ENCODE peak calls at places on chromosomes 16 and 17, in six cellular contexts. O is tibial artery, N is hepatocyte, B is IMR-90, P is mucosa of descending colon, U is heart left ventricle. E is an unnamed sample.

GRCh38 chr16:84055366-84055765 is 12.8 kb upstream of the SLC38A8 start:
- DNase-seq in O (no peak), N (no peak), B (no peak), P (no peak), U (no peak), E (peak; percentile 61)

GRCh38 chr16:74601131-74601871 is 5.6 kb downstream of the GLG1 start:
- DNase-seq in O (peak; percentile 3), N (no peak), B (no peak), P (peak; percentile 61), U (no peak), E (no peak)

GRCh38 chr17:34579979-34580684 is 750 bp downstream of the TMEM132E start:
- DNase-seq in O (no peak), N (peak; percentile 37), B (no peak), P (no peak), U (peak; percentile 67), E (peak; percentile 23)

GRCh38 chr16:28910046-28911031 is 14.7 kb downstream of the RABEP2 start:
- DNase-seq in O (no peak), N (no peak), B (peak; percentile 6), P (peak; percentile 75), U (no peak), E (no peak)

GRCh38 chr16:55663770-55664677 is 8.2 kb downstream of the SLC6A2 start:
- DNase-seq in O (peak; percentile 12), N (peak; percentile 16), B (no peak), P (no peak), U (no peak), E (no peak)

GRCh38 chr16:76035689-76036088 is 241.5 kb upstream of the CNTNAP4 start:
- DNase-seq in O (no peak), N (no peak), B (no peak), P (no peak), U (no peak), E (no peak)

GRCh38 chr16:71723537-71724319 is 773 bp downstream of the PHLPP2 start:
- DNase-seq in O (peak; percentile 89), N (peak; percentile 93), B (peak; percentile 49), P (peak; percentile 82), U (peak; percentile 89), E (peak; percentile 76)

GRCh38 chr16:64089697-64090096 is 1032.2 kb downstream of the CDH11 start:
- DNase-seq in O (no peak), N (peak; percentile 45), B (peak; percentile 11), P (peak; percentile 24), U (no peak), E (no peak)

GRCh38 chr17:51045616-51046526 is 74.8 kb downstream of the SPAG9 start:
- DNase-seq in O (no peak), N (no peak), B (no peak), P (no peak), U (no peak), E (no peak)

GRCh38 chr16:11052080-11052808 is 107.9 kb downstream of the CLEC16A start:
- DNase-seq in O (no peak), N (no peak), B (no peak), P (no peak), U (no peak), E (no peak)

GRCh38 chr16:3960049-3960809 is 79.7 kb upstream of the CREBBP start:
- DNase-seq in O (no peak), N (no peak), B (no peak), P (peak; percentile 42), U (no peak), E (no peak)

GRCh38 chr17:61307905-61308886 is 91.4 kb upstream of the TBX2 start:
- DNase-seq in O (no peak), N (peak; percentile 75), B (peak; percentile 99), P (no peak), U (no peak), E (no peak)

GRCh38 chr17:10177131-10177920 is 21.1 kb downstream of the GAS7 start:
- DNase-seq in O (no peak), N (no peak), B (no peak), P (no peak), U (no peak), E (no peak)

GRCh38 chr17:80992948-80993624 is 1.4 kb downstream of the CHMP6 start:
- DNase-seq in O (no peak), N (peak; percentile 4), B (no peak), P (no peak), U (no peak), E (no peak)

GRCh38 chr17:35083071-35083470 is 19.6 kb upstream of the RFFL start:
- DNase-seq in O (no peak), N (no peak), B (no peak), P (no peak), U (no peak), E (no peak)

GRCh38 chr17:72311004-72311403 is 190.2 kb downstream of the SOX9 start:
- DNase-seq in O (no peak), N (no peak), B (no peak), P (no peak), U (no peak), E (no peak)

GRCh38 chr17:15498107-15498506 is 30.7 kb upstream of the CDRT4 start:
- DNase-seq in O (no peak), N (no peak), B (no peak), P (no peak), U (no peak), E (no peak)

GRCh38 chr17:50829336-50829735 is 6.0 kb upstream of the WFIKKN2 start:
- DNase-seq in O (no peak), N (no peak), B (no peak), P (no peak), U (no peak), E (no peak)

GRCh38 chr17:74635418-74635817 is 11.9 kb upstream of the CD300E start:
- DNase-seq in O (no peak), N (no peak), B (no peak), P (no peak), U (no peak), E (no peak)

GRCh38 chr17:78019367-78019975 is 61.0 kb downstream of the TNRC6C start:
- DNase-seq in O (no peak), N (peak; percentile 32), B (peak; percentile 62), P (peak; percentile 10), U (no peak), E (no peak)

GRCh38 chr17:16516594-16517018 is 24.6 kb upstream of the LRRC75A start:
- DNase-seq in O (peak; percentile 63), N (peak; percentile 68), B (peak; percentile 80), P (no peak), U (no peak), E (no peak)

GRCh38 chr17:78010759-78011158 is 52.3 kb downstream of the TNRC6C start:
- DNase-seq in O (no peak), N (no peak), B (no peak), P (no peak), U (no peak), E (no peak)

GRCh38 chr17:31595666-31596381 is 204.3 kb downstream of the RAB11FIP4 start:
- DNase-seq in O (no peak), N (peak; percentile 31), B (no peak), P (no peak), U (no peak), E (no peak)

GRCh38 chr17:42389135-42389417 is 834 bp upstream of the STAT3 start:
- DNase-seq in O (no peak), N (no peak), B (no peak), P (no peak), U (no peak), E (no peak)

GRCh38 chr16:53866520-53866919 is 162.6 kb downstream of the FTO start:
- DNase-seq in O (no peak), N (no peak), B (no peak), P (no peak), U (no peak), E (no peak)

GRCh38 chr17:61294777-61295176 is 104.9 kb upstream of the TBX2 start:
- DNase-seq in O (no peak), N (peak; percentile 60), B (peak; percentile 81), P (no peak), U (no peak), E (no peak)

GRCh38 chr16:2858245-2859025 is 465 bp upstream of the PRSS22 start:
- DNase-seq in O (peak; percentile 58), N (peak; percentile 95), B (no peak), P (peak; percentile 82), U (no peak), E (no peak)

GRCh38 chr17:15263206-15263579 is 1.9 kb downstream of the PMP22 start:
- DNase-seq in O (peak; percentile 98), N (peak; percentile 77), B (peak; percentile 73), P (peak; percentile 67), U (peak; percentile 90), E (peak; percentile 90)

GRCh38 chr17:50476545-50477315 is 1.9 kb upstream of the RSAD1 start:
- DNase-seq in O (no peak), N (peak; percentile 33), B (no peak), P (peak; percentile 66), U (no peak), E (no peak)

GRCh38 chr16:66695935-66696668 is 441 bp downstream of the CMTM4 start:
- DNase-seq in O (peak; percentile 69), N (peak; percentile 73), B (no peak), P (peak; percentile 73), U (peak; percentile 70), E (no peak)

DNA sequence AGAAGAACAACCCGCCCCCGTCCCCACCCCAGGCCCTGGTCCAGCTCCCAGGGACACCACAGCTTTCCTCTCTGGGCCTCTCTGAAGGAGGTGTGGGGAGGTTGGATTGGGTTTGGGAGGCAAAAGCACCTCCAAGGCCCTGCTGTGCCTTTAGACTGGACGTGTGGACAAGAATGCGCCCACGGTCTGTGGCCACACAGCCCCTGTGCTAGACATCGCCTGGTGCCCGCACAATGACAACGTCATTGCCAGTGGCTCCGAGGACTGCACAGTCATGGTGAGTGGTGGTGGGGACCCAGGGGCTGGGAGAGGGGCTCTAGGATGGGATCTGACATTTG is 3.0 kb downstream of the CORO1A start:
- DNase-seq in O (no peak), N (no peak), B (no peak), P (no peak), U (peak; percentile 55), E (no peak)
- H3K4me3 ChIP-seq in O (no peak overlapping the region), N (no peak overlapping the region), B (no peak overlapping the region), P (no peak overlapping the region), U (no peak overlapping the region), E (peak overlapping the region; percentile 75)

GRCh38 chr17:29649359-29649758 is 26.6 kb upstream of the CORO6 start:
- DNase-seq in O (no peak), N (no peak), B (no peak), P (no peak), U (no peak), E (no peak)
- H3K36me3 ChIP-seq in O (no peaks in the 10 kb centered on the region), N (no peaks in the 10 kb centered on the region), B (peaks cover 6% of the 10 kb centered on the region), P (peaks cover 4% of the 10 kb centered on the region), U (peaks cover 76% of the 10 kb centered on the region), E (peaks cover 58% of the 10 kb centered on the region)

DNA sequence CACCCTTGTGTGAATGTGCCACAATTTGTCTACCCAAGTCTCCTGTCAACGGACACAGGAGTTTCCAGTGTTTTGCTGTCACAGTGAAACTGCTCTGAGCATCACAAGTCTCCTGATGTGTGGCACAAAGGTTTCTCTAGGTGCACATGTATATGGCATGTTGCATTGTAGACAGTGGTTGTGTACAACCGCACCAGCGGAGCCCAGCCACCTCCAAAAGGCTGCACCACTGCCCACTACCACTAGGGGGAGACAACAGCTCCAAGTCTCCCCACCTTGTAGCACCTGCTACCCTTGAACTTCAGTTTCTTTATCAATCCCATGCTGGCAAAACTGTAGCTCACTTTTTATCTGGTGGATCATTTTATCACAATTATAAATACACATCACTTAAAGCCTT is 95.5 kb upstream of the ZNF469 start:
- DNase-seq in O (no peak), N (no peak), B (no peak), P (no peak), U (no peak), E (no peak)
- TF ChIP-seq CTCF in O (no peak), N (peak; percentile 23), B (peak; percentile 34), P (no peak), U (peak; percentile 17), E (peak; percentile 18)

GRCh38 chr17:8963665-8964258 is 1.7 kb downstream of the PIK3R5 start:
- DNase-seq in O (no peak), N (no peak), B (no peak), P (no peak), U (no peak), E (no peak)
- H3K4me3 ChIP-seq in O (peak overlapping the region; percentile 41), N (no peak overlapping the region), B (no peak overlapping the region), P (no peak overlapping the region), U (no peak overlapping the region), E (peak overlapping the region; percentile 55)